ENCODE peak calls at places on chromosome 14, in five cellular contexts. One of them, this sample, is unnamed.

GRCh38 chr14:72576258-72576657 is 317.6 kb downstream of the DPF3 start:
- DNase-seq in cardiac fibroblast: peak; percentile 30
- DNase-seq in CD14-positive monocyte: no peak
- DNase-seq in GM23338: no peak
- DNase-seq in pancreas: no peak
- DNase-seq in this sample: no peak

GRCh38 chr14:102982852-102983470 is 60.5 kb downstream of the AMN start:
- DNase-seq in cardiac fibroblast: no peak
- DNase-seq in CD14-positive monocyte: no peak
- DNase-seq in pancreas: peak; percentile 28
- DNase-seq in GM23338: no peak
- DNase-seq in this sample: no peak

GRCh38 chr14:88818018-88818417 is 6.4 kb upstream of the TTC8 start:
- DNase-seq in pancreas: no peak
- DNase-seq in CD14-positive monocyte: no peak
- DNase-seq in GM23338: no peak
- DNase-seq in cardiac fibroblast: no peak
- DNase-seq in this sample: no peak

GRCh38 chr14:54267172-54267571 is 129.6 kb upstream of the CDKN3 start:
- DNase-seq in CD14-positive monocyte: no peak
- DNase-seq in pancreas: no peak
- DNase-seq in cardiac fibroblast: no peak
- DNase-seq in GM23338: no peak
- DNase-seq in this sample: no peak

GRCh38 chr14:74510955-74511354 is 17.4 kb downstream of the ISCA2 start:
- DNase-seq in CD14-positive monocyte: peak; percentile 34
- DNase-seq in GM23338: no peak
- DNase-seq in cardiac fibroblast: peak; percentile 37
- DNase-seq in pancreas: peak; percentile 44
- DNase-seq in this sample: peak; percentile 56

GRCh38 chr14:75861161-75861621 is 120.6 kb downstream of the TGFB3 start:
- DNase-seq in pancreas: no peak
- DNase-seq in GM23338: peak; percentile 77
- DNase-seq in cardiac fibroblast: peak; percentile 84
- DNase-seq in CD14-positive monocyte: no peak
- DNase-seq in this sample: peak; percentile 50

GRCh38 chr14:69008411-69008810 is 29.3 kb upstream of the ACTN1 start:
- DNase-seq in CD14-positive monocyte: no peak
- DNase-seq in cardiac fibroblast: peak; percentile 50
- DNase-seq in pancreas: no peak
- DNase-seq in GM23338: no peak
- DNase-seq in this sample: no peak

GRCh38 chr14:34465069-34465859 is 3.2 kb upstream of the SPTSSA start:
- DNase-seq in CD14-positive monocyte: no peak
- DNase-seq in cardiac fibroblast: peak; percentile 77
- DNase-seq in pancreas: no peak
- DNase-seq in GM23338: peak; percentile 45
- DNase-seq in this sample: no peak

GRCh38 chr14:99910337-99911268 is 117.4 kb downstream of the EML1 start:
- DNase-seq in CD14-positive monocyte: no peak
- DNase-seq in GM23338: no peak
- DNase-seq in cardiac fibroblast: peak; percentile 50
- DNase-seq in pancreas: no peak
- DNase-seq in this sample: no peak

GRCh38 chr14:54453252-54453651 is 12.1 kb upstream of the CNIH1 start:
- DNase-seq in pancreas: no peak
- DNase-seq in cardiac fibroblast: no peak
- DNase-seq in GM23338: no peak
- DNase-seq in CD14-positive monocyte: no peak
- DNase-seq in this sample: no peak

GRCh38 chr14:83842536-83842935 is 1687.4 kb upstream of the FLRT2 start:
- DNase-seq in cardiac fibroblast: no peak
- DNase-seq in GM23338: no peak
- DNase-seq in pancreas: no peak
- DNase-seq in CD14-positive monocyte: no peak
- DNase-seq in this sample: no peak

GRCh38 chr14:26527095-26527494 is 70.7 kb downstream of the NOVA1 start:
- DNase-seq in cardiac fibroblast: peak; percentile 2
- DNase-seq in pancreas: no peak
- DNase-seq in CD14-positive monocyte: no peak
- DNase-seq in GM23338: no peak
- DNase-seq in this sample: no peak

GRCh38 chr14:68784995-68785816 is 7.7 kb downstream of the ZFP36L1 start:
- DNase-seq in pancreas: peak; percentile 51
- DNase-seq in cardiac fibroblast: peak; percentile 85
- DNase-seq in GM23338: no peak
- DNase-seq in CD14-positive monocyte: no peak
- DNase-seq in this sample: peak; percentile 43

GRCh38 chr14:69648480-69649414 is 37.4 kb downstream of the SUSD6 start:
- DNase-seq in pancreas: no peak
- DNase-seq in cardiac fibroblast: peak; percentile 63
- DNase-seq in GM23338: no peak
- DNase-seq in CD14-positive monocyte: no peak
- DNase-seq in this sample: no peak

GRCh38 chr14:71918955-71919354 is 13.3 kb upstream of the RGS6 start:
- DNase-seq in pancreas: no peak
- DNase-seq in cardiac fibroblast: no peak
- DNase-seq in CD14-positive monocyte: no peak
- DNase-seq in GM23338: peak; percentile 69
- DNase-seq in this sample: peak; percentile 70

GRCh38 chr14:105223260-105223659 is 25.1 kb upstream of the BTBD6 start:
- DNase-seq in CD14-positive monocyte: no peak
- DNase-seq in cardiac fibroblast: no peak
- DNase-seq in pancreas: no peak
- DNase-seq in GM23338: no peak
- DNase-seq in this sample: no peak

GRCh38 chr14:26554069-26554772 is 43.6 kb downstream of the NOVA1 start:
- DNase-seq in pancreas: no peak
- DNase-seq in cardiac fibroblast: no peak
- DNase-seq in CD14-positive monocyte: no peak
- DNase-seq in GM23338: peak; percentile 56
- DNase-seq in this sample: no peak

GRCh38 chr14:63287661-63288483 is 30.9 kb downstream of the GPHB5 start:
- DNase-seq in cardiac fibroblast: no peak
- DNase-seq in GM23338: no peak
- DNase-seq in pancreas: no peak
- DNase-seq in CD14-positive monocyte: no peak
- DNase-seq in this sample: no peak

GRCh38 chr14:61615743-61616523 is 79.4 kb upstream of the HIF1A start:
- DNase-seq in GM23338: no peak
- DNase-seq in cardiac fibroblast: peak; percentile 96
- DNase-seq in pancreas: no peak
- DNase-seq in CD14-positive monocyte: no peak
- DNase-seq in this sample: no peak

GRCh38 chr14:20559461-20559904 is 1.4 kb downstream of the RNASE9 start:
- DNase-seq in CD14-positive monocyte: no peak
- DNase-seq in pancreas: no peak
- DNase-seq in cardiac fibroblast: no peak
- DNase-seq in GM23338: peak; percentile 59
- DNase-seq in this sample: no peak

GRCh38 chr14:58281969-58282368 is 16.4 kb upstream of the ARID4A start:
- DNase-seq in pancreas: no peak
- DNase-seq in cardiac fibroblast: no peak
- DNase-seq in CD14-positive monocyte: no peak
- DNase-seq in GM23338: no peak
- DNase-seq in this sample: no peak

GRCh38 chr14:68911594-68912227 is 67.4 kb downstream of the ACTN1 start:
- DNase-seq in CD14-positive monocyte: peak; percentile 75
- DNase-seq in cardiac fibroblast: peak; percentile 82
- DNase-seq in pancreas: peak; percentile 88
- DNase-seq in GM23338: peak; percentile 97
- DNase-seq in this sample: peak; percentile 92

GRCh38 chr14:31933716-31934115 is 143.4 kb upstream of the ARHGAP5 start:
- DNase-seq in cardiac fibroblast: peak; percentile 58
- DNase-seq in GM23338: peak; percentile 60
- DNase-seq in pancreas: no peak
- DNase-seq in CD14-positive monocyte: no peak
- DNase-seq in this sample: no peak

GRCh38 chr14:74571901-74572828 is 39.9 kb downstream of the LTBP2 start:
- DNase-seq in CD14-positive monocyte: peak; percentile 65
- DNase-seq in cardiac fibroblast: peak; percentile 97
- DNase-seq in pancreas: no peak
- DNase-seq in GM23338: no peak
- DNase-seq in this sample: no peak

GRCh38 chr14:61177279-61178225 is 103.6 kb downstream of the TMEM30B start:
- DNase-seq in CD14-positive monocyte: no peak
- DNase-seq in GM23338: peak; percentile 49
- DNase-seq in cardiac fibroblast: no peak
- DNase-seq in pancreas: no peak
- DNase-seq in this sample: peak; percentile 58

GRCh38 chr14:104694475-104694950 is 5.1 kb downstream of the INF2 start:
- DNase-seq in CD14-positive monocyte: no peak
- DNase-seq in GM23338: no peak
- DNase-seq in cardiac fibroblast: no peak
- DNase-seq in pancreas: no peak
- DNase-seq in this sample: no peak

GRCh38 chr14:22846811-22847307 is 10.5 kb downstream of the MMP14 start:
- DNase-seq in CD14-positive monocyte: no peak
- DNase-seq in cardiac fibroblast: no peak
- DNase-seq in pancreas: no peak
- DNase-seq in GM23338: no peak
- DNase-seq in this sample: no peak

GRCh38 chr14:22845821-22846625 is 9.6 kb downstream of the MMP14 start:
- DNase-seq in pancreas: no peak
- DNase-seq in GM23338: no peak
- DNase-seq in CD14-positive monocyte: no peak
- DNase-seq in cardiac fibroblast: no peak
- DNase-seq in this sample: no peak

GRCh38 chr14:22848391-22849164 is 12.2 kb downstream of the MMP14 start:
- DNase-seq in GM23338: peak; percentile 48
- DNase-seq in pancreas: no peak
- DNase-seq in cardiac fibroblast: peak; percentile 98
- DNase-seq in CD14-positive monocyte: no peak
- DNase-seq in this sample: peak; percentile 69

GRCh38 chr14:22849212-22849819 is 12.9 kb downstream of the MMP14 start:
- DNase-seq in GM23338: peak; percentile 48
- DNase-seq in CD14-positive monocyte: no peak
- DNase-seq in cardiac fibroblast: peak; percentile 92
- DNase-seq in pancreas: no peak
- DNase-seq in this sample: peak; percentile 66

GRCh38 chr14:22847661-22848341 is 11.4 kb downstream of the MMP14 start:
- DNase-seq in pancreas: no peak
- DNase-seq in cardiac fibroblast: peak; percentile 77
- DNase-seq in CD14-positive monocyte: no peak
- DNase-seq in GM23338: peak; percentile 52
- DNase-seq in this sample: peak; percentile 57
- TF ChIP-seq CTCF in pancreas: no peak
- TF ChIP-seq CTCF in cardiac fibroblast: peak; percentile 14
- TF ChIP-seq CTCF in CD14-positive monocyte: no peak
- TF ChIP-seq CTCF in GM23338: no peak
- TF ChIP-seq CTCF in this sample: peak; percentile 35

DNA sequence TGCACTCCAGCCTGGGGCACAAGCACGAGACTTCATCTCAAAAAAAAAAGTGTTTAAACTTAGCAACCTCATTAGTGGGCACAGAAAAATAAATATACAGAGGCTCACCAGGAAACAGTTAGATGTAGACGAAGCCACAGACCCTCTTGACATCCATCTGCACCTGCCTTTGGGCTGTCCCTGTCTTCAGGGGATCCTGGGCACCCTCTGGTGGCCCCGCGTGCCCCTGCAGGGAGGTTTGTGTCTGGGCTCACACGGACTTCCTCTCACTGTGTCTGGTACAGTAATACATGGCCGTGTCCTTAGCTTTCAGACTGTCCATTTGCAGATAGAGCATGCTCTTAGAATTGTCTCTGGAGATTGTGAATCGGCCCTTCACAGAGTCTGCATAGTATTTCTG is 916.5 kb downstream of the TMEM121 start:
- DNase-seq in cardiac fibroblast: no peak
- DNase-seq in pancreas: no peak
- DNase-seq in GM23338: no peak
- DNase-seq in CD14-positive monocyte: no peak
- DNase-seq in this sample: no peak
- TF ChIP-seq CTCF in cardiac fibroblast: no peak
- TF ChIP-seq CTCF in pancreas: no peak
- TF ChIP-seq CTCF in GM23338: no peak
- TF ChIP-seq CTCF in CD14-positive monocyte: peak; percentile 65
- TF ChIP-seq CTCF in this sample: no peak

GRCh38 chr14:89956294-89957009 is 725 bp downstream of the TDP1 start:
- DNase-seq in pancreas: peak; percentile 74
- DNase-seq in cardiac fibroblast: peak; percentile 81
- DNase-seq in CD14-positive monocyte: peak; percentile 96
- DNase-seq in GM23338: peak; percentile 78
- DNase-seq in this sample: peak; percentile 86

GRCh38 chr14:89954045-89955021 is at the start of gene EFCAB11:
- DNase-seq in GM23338: peak; percentile 100
- DNase-seq in CD14-positive monocyte: peak; percentile 95
- DNase-seq in cardiac fibroblast: peak; percentile 99
- DNase-seq in pancreas: peak; percentile 91
- DNase-seq in this sample: peak; percentile 99

GRCh38 chr14:89955022-89955414 is 488 bp upstream of the EFCAB11 start:
- DNase-seq in GM23338: no peak
- DNase-seq in pancreas: no peak
- DNase-seq in CD14-positive monocyte: no peak
- DNase-seq in cardiac fibroblast: no peak
- DNase-seq in this sample: peak; percentile 63

GRCh38 chr14:89953602-89954001 is 928 bp downstream of the EFCAB11 start:
- DNase-seq in CD14-positive monocyte: no peak
- DNase-seq in pancreas: no peak
- DNase-seq in GM23338: no peak
- DNase-seq in cardiac fibroblast: no peak
- DNase-seq in this sample: no peak

DNA sequence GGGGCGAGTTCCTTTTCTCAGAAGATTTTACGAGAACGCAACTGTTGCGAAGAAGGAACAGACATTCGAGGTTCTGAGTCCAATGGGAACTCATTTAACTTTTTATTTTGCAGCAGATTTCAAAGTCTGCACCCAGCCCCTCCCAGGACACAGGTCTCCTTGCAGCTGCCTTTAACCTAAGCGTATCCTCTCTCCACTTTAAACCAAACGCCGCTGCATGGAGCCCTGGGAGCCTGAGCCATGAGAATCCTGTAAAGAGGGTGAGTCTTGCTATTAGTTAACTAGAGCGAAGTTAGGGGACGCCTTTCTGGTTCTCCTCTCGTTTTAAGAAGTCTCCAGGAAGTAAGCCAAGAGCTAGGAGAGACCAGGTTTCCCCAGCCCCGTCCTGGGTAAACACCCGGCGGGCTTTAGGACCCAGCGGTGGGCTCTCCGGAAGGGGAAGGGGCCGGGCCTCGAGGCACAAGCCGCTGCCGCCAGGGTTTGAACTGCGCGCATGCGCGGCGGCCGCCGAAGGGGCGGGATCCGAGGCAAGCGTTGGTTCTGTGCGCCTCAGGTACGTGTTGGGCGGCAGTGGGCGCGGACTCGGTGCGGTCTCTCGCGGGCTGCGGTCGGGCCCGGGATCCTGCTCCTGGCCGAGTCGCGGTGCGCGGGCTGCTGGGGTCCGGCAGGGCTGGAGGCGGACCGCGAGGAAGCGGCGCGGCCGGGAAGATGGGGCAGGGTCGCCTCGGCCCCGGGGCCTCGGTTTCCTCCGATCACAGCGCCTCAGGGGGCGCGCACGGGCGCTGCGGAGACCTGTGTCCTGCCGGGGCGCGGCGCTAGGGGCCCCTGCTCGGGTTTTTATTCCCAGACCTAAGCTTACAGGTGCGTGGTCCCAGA is at the start of gene TDP1:
- DNase-seq in cardiac fibroblast: peak; percentile 97
- DNase-seq in pancreas: peak; percentile 99
- DNase-seq in CD14-positive monocyte: peak; percentile 94
- DNase-seq in GM23338: peak; percentile 98
- DNase-seq in this sample: peak; percentile 99
- TF ChIP-seq CTCF in cardiac fibroblast: no peak
- TF ChIP-seq CTCF in pancreas: no peak
- TF ChIP-seq CTCF in CD14-positive monocyte: no peak
- TF ChIP-seq CTCF in GM23338: peak; percentile 29
- TF ChIP-seq CTCF in this sample: peak; percentile 49

GRCh38 chr14:92199763-92200162 is 78.0 kb downstream of the CPSF2 start:
- DNase-seq in pancreas: no peak
- DNase-seq in cardiac fibroblast: no peak
- DNase-seq in GM23338: peak; percentile 52
- DNase-seq in CD14-positive monocyte: no peak
- DNase-seq in this sample: no peak
- TF ChIP-seq CTCF in pancreas: no peak
- TF ChIP-seq CTCF in cardiac fibroblast: no peak
- TF ChIP-seq CTCF in GM23338: peak; percentile 33
- TF ChIP-seq CTCF in CD14-positive monocyte: no peak
- TF ChIP-seq CTCF in this sample: peak; percentile 61

This sample was measured in endodermal cell.